ENCODE peak calls at places on chromosomes 13 and 19, in eight cellular contexts. U is tibial artery, J is uterus, Y is left lung, H is heart right ventricle, L is cardiac muscle cell, B is A549, V is AG04449. O is an unnamed sample.

GRCh38 chr19:39483141-39483540 is 2.5 kb downstream of the TIMM50 start:
- DNase-seq in U (no peak), J (no peak), Y (peak), H (no peak), L (no peak), B (no peak), V (no peak), O (no peak)

GRCh38 chr13:73168226-73168992 is 109.6 kb downstream of the KLF5 start:
- DNase-seq in U (no peak), J (no peak), Y (no peak), H (no peak), L (no peak), B (no peak), V (no peak), O (no peak)

GRCh38 chr13:99176309-99177276 is 24.1 kb upstream of the UBAC2 start:
- DNase-seq in U (peak), J (peak), Y (peak), H (peak), L (peak), B (peak), V (no peak), O (peak)

GRCh38 chr19:47730910-47731309 is 14.4 kb upstream of the NOP53 start:
- DNase-seq in U (no peak), J (no peak), Y (no peak), H (no peak), L (no peak), B (no peak), V (no peak), O (no peak)

GRCh38 chr13:76890036-76890435 is 3.8 kb upstream of the KCTD12 start:
- DNase-seq in U (no peak), J (no peak), Y (no peak), H (no peak), L (no peak), B (no peak), V (no peak), O (no peak)

GRCh38 chr13:65497265-65497664 is 1732.9 kb downstream of the PCDH9 start:
- DNase-seq in U (no peak), J (no peak), Y (no peak), H (no peak), L (no peak), B (peak), V (peak), O (no peak)

GRCh38 chr19:6801397-6802086 is 29.0 kb downstream of the VAV1 start:
- DNase-seq in U (peak), J (peak), Y (peak), H (peak), L (peak), B (peak), V (no peak), O (peak)

GRCh38 chr19:3365447-3366103 is 808 bp upstream of the NFIC start:
- DNase-seq in U (peak), J (peak), Y (peak), H (peak), L (no peak), B (peak), V (no peak), O (peak)

GRCh38 chr13:113996912-113997745 is 23.3 kb upstream of the C13orf46 start:
- DNase-seq in U (no peak), J (no peak), Y (peak), H (no peak), L (no peak), B (no peak), V (no peak), O (no peak)

GRCh38 chr13:25963681-25964080 is 88.1 kb downstream of the SHISA2 start:
- DNase-seq in U (no peak), J (no peak), Y (no peak), H (no peak), L (no peak), B (no peak), V (no peak), O (no peak)

GRCh38 chr19:58356236-58356970 is 3.1 kb upstream of the A1BG start:
- DNase-seq in U (no peak), J (no peak), Y (peak), H (no peak), L (no peak), B (no peak), V (no peak), O (no peak)

GRCh38 chr13:100875392-100876043 is 200.9 kb upstream of the TMTC4 start:
- DNase-seq in U (no peak), J (no peak), Y (no peak), H (no peak), L (no peak), B (no peak), V (peak), O (no peak)

GRCh38 chr13:90565985-90566713 is 781.3 kb upstream of the MIR17HG start:
- DNase-seq in U (no peak), J (no peak), Y (no peak), H (no peak), L (no peak), B (no peak), V (no peak), O (no peak)

GRCh38 chr13:112136095-112136494 is 69.1 kb downstream of the SOX1 start:
- DNase-seq in U (peak), J (no peak), Y (no peak), H (no peak), L (no peak), B (no peak), V (no peak), O (no peak)

GRCh38 chr13:112768795-112769411 is 79.1 kb downstream of the ATP11A start:
- DNase-seq in U (no peak), J (no peak), Y (peak), H (peak), L (no peak), B (no peak), V (no peak), O (no peak)

GRCh38 chr13:67416047-67416925 is 186.2 kb upstream of the PCDH9 start:
- DNase-seq in U (no peak), J (no peak), Y (peak), H (no peak), L (peak), B (peak), V (no peak), O (peak)

GRCh38 chr19:50908311-50908710 is 2.9 kb downstream of the KLK4 start:
- DNase-seq in U (no peak), J (no peak), Y (no peak), H (no peak), L (no peak), B (no peak), V (no peak), O (no peak)

GRCh38 chr19:50910722-50911121 is 473 bp downstream of the KLK4 start:
- DNase-seq in U (no peak), J (no peak), Y (no peak), H (no peak), L (no peak), B (no peak), V (no peak), O (no peak)

GRCh38 chr19:50912102-50912599 is 956 bp upstream of the KLK4 start:
- DNase-seq in U (no peak), J (no peak), Y (no peak), H (no peak), L (no peak), B (no peak), V (no peak), O (no peak)

GRCh38 chr19:50911206-50912101 is at the start of gene KLK4:
- DNase-seq in U (no peak), J (no peak), Y (no peak), H (no peak), L (no peak), B (no peak), V (no peak), O (no peak)

GRCh38 chr19:50909240-50910070 is 1.7 kb downstream of the KLK4 start:
- DNase-seq in U (no peak), J (no peak), Y (no peak), H (no peak), L (peak), B (peak), V (no peak), O (peak)
- H3K4me3 ChIP-seq in U (no peak), J (no peak), Y (no peak), H (no peak), L (no peak), B (peak), V (no peak), O (no peak)

GRCh38 chr13:47932953-47933687 is 68.0 kb downstream of the SUCLA2 start:
- DNase-seq in U (no peak), J (no peak), Y (no peak), H (no peak), L (no peak), B (no peak), V (no peak), O (no peak)
- TF ChIP-seq CTCF in U (no peak), J (no peak), Y (no peak), H (no peak), L (no peak), B (no peak), V (no peak), O (no peak)

GRCh38 chr19:17685451-17686026 is 2.6 kb downstream of the UNC13A start:
- DNase-seq in U (no peak), J (no peak), Y (no peak), H (no peak), L (no peak), B (peak), V (no peak), O (no peak)
- H3K4me3 ChIP-seq in U (no peak), J (no peak), Y (no peak), H (no peak), L (no peak), B (no peak), V (no peak), O (no peak)

DNA sequence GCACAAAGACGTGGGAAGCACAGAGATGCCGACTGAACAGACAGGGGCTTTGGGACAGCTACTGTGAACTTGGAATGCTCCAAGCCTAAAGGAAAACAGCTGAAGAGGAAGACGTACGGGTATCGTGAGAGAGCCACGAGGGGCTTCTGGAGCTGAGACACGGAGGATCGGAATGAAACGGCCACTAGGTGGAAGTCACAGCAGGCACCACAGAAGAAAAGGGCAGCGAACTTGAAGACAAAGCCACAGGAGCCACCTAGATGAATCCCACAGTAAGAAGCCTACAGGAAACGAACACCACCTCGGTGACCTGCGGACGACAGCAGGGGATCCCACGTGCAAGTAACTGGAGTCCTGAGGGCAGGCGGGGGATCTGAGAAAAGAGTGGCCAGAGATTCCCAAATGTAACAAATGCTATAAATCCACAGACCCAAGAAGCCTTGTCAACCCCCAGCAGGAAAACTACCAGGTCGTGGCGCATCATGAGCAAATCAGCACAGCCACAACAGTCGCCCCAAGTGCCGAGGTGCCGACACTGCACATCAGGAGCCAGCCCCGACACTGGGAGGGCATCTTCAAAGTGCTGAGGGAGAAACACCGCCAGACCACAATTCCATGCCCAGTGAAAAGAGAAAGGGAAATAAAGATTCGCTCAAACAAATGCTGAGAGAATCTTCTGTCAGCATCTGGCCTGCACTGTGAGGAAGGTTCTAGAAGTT is 39.3 kb upstream of the ISYNA1 start:
- DNase-seq in U (no peak), J (no peak), Y (no peak), H (no peak), L (no peak), B (peak), V (no peak), O (no peak)
- TF ChIP-seq CTCF in U (no peak), J (no peak), Y (peak), H (peak), L (no peak), B (no peak), V (no peak), O (no peak)

DNA sequence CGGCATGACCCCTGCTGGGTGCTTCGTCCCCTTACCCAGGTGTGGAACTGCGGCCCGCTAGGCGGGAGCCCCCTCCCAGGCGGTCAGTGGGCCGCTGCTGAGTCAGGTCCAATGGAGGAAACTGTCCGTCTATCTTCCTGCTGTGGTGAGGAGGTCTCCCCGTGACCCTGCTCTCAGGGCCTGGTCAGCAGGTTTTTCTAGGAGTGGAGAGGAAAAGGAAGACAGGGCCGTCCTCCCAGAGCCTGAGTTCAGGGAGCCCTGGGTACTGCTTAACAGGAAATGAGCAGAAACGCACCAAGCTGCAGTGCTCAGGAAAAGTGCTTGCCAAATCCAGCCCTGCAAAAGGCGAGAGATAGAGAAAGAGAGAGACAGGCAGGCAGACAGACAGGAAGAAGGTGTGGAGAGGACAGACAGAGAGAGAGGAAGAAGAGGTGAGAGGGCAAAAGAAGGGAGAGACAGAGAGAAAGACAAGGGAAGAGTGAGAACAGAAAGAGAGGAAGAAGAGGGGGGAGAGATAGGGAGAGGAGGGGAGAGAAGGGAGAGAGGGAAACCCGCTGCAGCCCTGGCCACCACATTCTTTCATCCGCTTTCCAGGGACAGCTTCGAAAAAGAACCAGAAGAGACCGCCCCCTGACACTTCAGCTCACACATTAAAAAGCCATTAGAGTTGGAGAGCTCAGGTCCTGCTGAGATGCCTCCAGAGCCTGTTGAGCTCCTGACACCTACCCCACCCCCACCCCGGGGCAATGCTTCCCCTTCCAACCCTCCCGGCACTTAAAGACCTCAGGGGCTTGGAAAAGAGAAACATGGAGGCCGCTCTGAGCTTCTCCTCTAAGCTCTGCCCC is 10.1 kb downstream of the SH3GL1 start:
- DNase-seq in U (peak), J (no peak), Y (peak), H (peak), L (peak), B (no peak), V (no peak), O (no peak)
- H3K4me3 ChIP-seq in U (peak), J (no peak), Y (no peak), H (no peak), L (peak), B (no peak), V (peak), O (no peak)

DNA sequence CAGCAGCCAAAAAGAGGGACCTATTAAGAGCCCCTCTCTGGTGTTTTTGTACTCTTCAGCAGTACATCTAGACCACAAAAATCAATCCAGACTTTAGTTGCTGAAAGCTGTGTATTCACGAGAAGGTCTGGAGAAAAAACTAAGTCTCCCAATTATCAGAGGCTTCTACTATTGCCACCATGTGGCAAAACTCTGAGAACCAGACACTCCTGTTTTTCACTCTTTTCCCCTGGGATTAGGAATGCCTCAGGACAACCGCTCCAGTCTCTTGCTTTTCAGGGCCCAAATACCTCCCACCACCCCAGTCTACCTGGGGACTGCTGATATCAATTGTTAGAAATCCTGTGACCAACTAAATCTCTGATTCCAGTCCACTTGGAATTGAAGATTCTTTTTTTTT is 30.1 kb upstream of the OBI1 start:
- DNase-seq in U (no peak), J (no peak), Y (no peak), H (no peak), L (peak), B (no peak), V (no peak), O (no peak)
- TF ChIP-seq CTCF in U (no peak), J (no peak), Y (no peak), H (peak), L (peak), B (no peak), V (no peak), O (no peak)

O was measured in body of pancreas.